ENCODE peak calls at places on chromosomes 2 and 18, in four cellular contexts. G is breast epithelium, R is hippocampal formation, P is mesendoderm. V is an unnamed sample.

GRCh38 chr2:19886261-19886660 is 15.5 kb downstream of the TTC32 start:
- DNase-seq in P (no peak), G (no peak), R (no peak), V (peak; percentile 13)

GRCh38 chr2:121902616-121903015 is 147.2 kb downstream of the TSN start:
- DNase-seq in G (no peak), P (peak; percentile 11), R (no peak), V (no peak)

GRCh38 chr2:1816414-1816911 is 72.1 kb upstream of the PXDN start:
- DNase-seq in R (no peak), G (no peak), P (no peak), V (no peak)

GRCh38 chr2:48482774-48483173 is 47.2 kb upstream of the STON1 start:
- DNase-seq in G (no peak), P (no peak), R (peak; percentile 34), V (no peak)

GRCh38 chr2:129337076-129337475 is 642.4 kb upstream of the RAB6C start:
- DNase-seq in G (no peak), P (no peak), R (no peak), V (no peak)

GRCh38 chr2:198309673-198310280 is 505.4 kb downstream of the PLCL1 start:
- DNase-seq in P (peak; percentile 44), R (peak; percentile 7), G (no peak), V (peak; percentile 66)

GRCh38 chr18:60053747-60054304 is 154.0 kb downstream of the PMAIP1 start:
- DNase-seq in R (no peak), P (peak; percentile 84), G (no peak), V (peak; percentile 100)

GRCh38 chr2:201809633-201810032 is 3.3 kb downstream of the CDK15 start:
- DNase-seq in G (no peak), R (no peak), P (no peak), V (no peak)

GRCh38 chr2:224083631-224084030 is 44.5 kb upstream of the SERPINE2 start:
- DNase-seq in G (no peak), R (no peak), P (no peak), V (no peak)

GRCh38 chr2:62774555-62775366 is 69.2 kb downstream of the EHBP1 start:
- DNase-seq in P (peak; percentile 29), G (no peak), R (no peak), V (peak; percentile 72)

GRCh38 chr2:25417715-25418369 is 76.1 kb upstream of the DNMT3A start:
- DNase-seq in R (no peak), P (peak; percentile 18), G (no peak), V (peak; percentile 13)

GRCh38 chr2:174465327-174465726 is 21.5 kb downstream of the GPR155 start:
- DNase-seq in G (no peak), P (peak; percentile 85), R (no peak), V (peak; percentile 36)

GRCh38 chr2:117794668-117795067 is 19.8 kb upstream of the DDX18 start:
- DNase-seq in P (no peak), R (no peak), G (no peak), V (peak; percentile 15)

GRCh38 chr2:128444044-128444771 is 125.5 kb upstream of the HS6ST1 start:
- DNase-seq in P (no peak), R (no peak), G (no peak), V (no peak)

GRCh38 chr2:19720306-19720705 is 181.5 kb downstream of the TTC32 start:
- DNase-seq in R (no peak), G (no peak), P (no peak), V (no peak)

GRCh38 chr2:8803658-8804379 is 33.6 kb downstream of the KIDINS220 start:
- DNase-seq in G (peak; percentile 55), P (peak; percentile 28), R (no peak), V (peak; percentile 93)

GRCh38 chr2:224584111-224584764 is 925 bp downstream of the CUL3 start:
- DNase-seq in G (no peak), P (peak; percentile 53), R (peak; percentile 12), V (peak; percentile 64)

GRCh38 chr2:44112096-44112495 is 56.6 kb upstream of the PPM1B start:
- DNase-seq in P (no peak), G (no peak), R (no peak), V (no peak)

GRCh38 chr2:63737085-63737701 is 104.5 kb upstream of the UGP2 start:
- DNase-seq in R (no peak), P (no peak), G (no peak), V (no peak)

GRCh38 chr2:27353762-27354596 is 2.6 kb downstream of the GTF3C2 start:
- DNase-seq in R (no peak), P (peak; percentile 47), G (no peak), V (peak; percentile 37)

GRCh38 chr2:234335676-234336228 is 161.1 kb downstream of the ARL4C start:
- DNase-seq in R (peak; percentile 59), G (no peak), P (peak; percentile 81), V (peak; percentile 64)

GRCh38 chr18:3877678-3878077 is 427.7 kb downstream of the TGIF1 start:
- DNase-seq in R (no peak), P (no peak), G (no peak), V (peak; percentile 9)

GRCh38 chr2:159130302-159130701 is 156.2 kb downstream of the WDSUB1 start:
- DNase-seq in G (no peak), R (no peak), P (no peak), V (no peak)

GRCh38 chr2:196739031-196739430 is 60.5 kb downstream of the GTF3C3 start:
- DNase-seq in G (no peak), P (no peak), R (no peak), V (no peak)

GRCh38 chr2:120637847-120638246 is 97.8 kb upstream of the GLI2 start:
- DNase-seq in G (no peak), R (no peak), P (no peak), V (no peak)

GRCh38 chr2:203080447-203080846 is 65.8 kb downstream of the NBEAL1 start:
- DNase-seq in R (no peak), G (no peak), P (no peak), V (no peak)

GRCh38 chr18:78975699-78976098 is 3.9 kb upstream of the SALL3 start:
- DNase-seq in R (no peak), G (no peak), P (no peak), V (no peak)

GRCh38 chr18:5890606-5891360 is 4.5 kb downstream of the TMEM200C start:
- DNase-seq in P (peak; percentile 79), G (no peak), R (peak; percentile 26), V (no peak)